ENCODE peak calls at places on chromosomes 1 and 21, in five cellular contexts. W is SK-N-SH; C is retina; B is stimulated activated CD4-positive, alpha-beta T cell treated with anti-CD3 and anti-CD28 coated beads, Interleukin-2, amount 100 ng/mL, for 48 hours; X is stimulated activated CD8-positive, alpha-beta memory T cell treated with anti-CD3 and anti-CD28 coated beads, Interleukin-4, amount 100 ng/mL, for 1 hour. K is an unnamed sample.

GRCh38 chr1:94947453-94947852 is 20.5 kb upstream of the CNN3 start:
- DNase-seq in W (no peak), C (no peak), B (no peak), X (no peak), K (peak; percentile 78)

GRCh38 chr1:201667479-201667878 is 128.6 kb downstream of the NAV1 start:
- DNase-seq in W (no peak), C (no peak), B (no peak), X (no peak), K (no peak)

GRCh38 chr1:202193614-202194327 is at the start of gene LGR6:
- DNase-seq in W (peak; percentile 80), C (no peak), B (no peak), X (no peak), K (no peak)

GRCh38 chr1:17120962-17121837 is 1.9 kb upstream of the PADI2 start:
- DNase-seq in W (no peak), C (no peak), B (no peak), X (no peak), K (peak; percentile 25)

GRCh38 chr1:108512239-108513071 is 47.4 kb upstream of the EEIG2 start:
- DNase-seq in W (peak; percentile 41), C (peak; percentile 20), B (no peak), X (no peak), K (peak; percentile 50)

GRCh38 chr1:166155108-166155507 is 11.7 kb downstream of the FAM78B start:
- DNase-seq in W (no peak), C (no peak), B (no peak), X (no peak), K (no peak)

GRCh38 chr1:109623601-109624161 is 4.0 kb downstream of the AMPD2 start:
- DNase-seq in W (peak; percentile 73), C (no peak), B (no peak), X (no peak), K (no peak)

GRCh38 chr1:88549536-88549935 is 134.5 kb upstream of the PKN2 start:
- DNase-seq in W (no peak), C (no peak), B (no peak), X (no peak), K (peak; percentile 9)

GRCh38 chr21:14773777-14774345 is 227.7 kb upstream of the SAMSN1 start:
- DNase-seq in W (peak; percentile 1), C (no peak), B (peak; percentile 58), X (peak; percentile 19), K (peak; percentile 6)

GRCh38 chr21:40383951-40384350 is 463.0 kb downstream of the DSCAM start:
- DNase-seq in W (peak; percentile 15), C (no peak), B (no peak), X (no peak), K (no peak)

GRCh38 chr1:8061673-8062386 is 35.7 kb upstream of the ERRFI1 start:
- DNase-seq in W (no peak), C (no peak), B (no peak), X (no peak), K (peak; percentile 71)

GRCh38 chr1:6205849-6206845 is at the start of gene RNF207:
- DNase-seq in W (no peak), C (peak; percentile 80), B (peak; percentile 63), X (no peak), K (peak; percentile 53)

GRCh38 chr1:211183924-211184323 is 50.0 kb upstream of the KCNH1 start:
- DNase-seq in W (no peak), C (no peak), B (no peak), X (no peak), K (peak; percentile 33)

GRCh38 chr1:80218112-80218511 is 1211.6 kb upstream of the ADGRL4 start:
- DNase-seq in W (peak; percentile 27), C (peak; percentile 9), B (no peak), X (no peak), K (peak; percentile 70)

GRCh38 chr1:54240741-54241335 is 40.9 kb downstream of the MRPL37 start:
- DNase-seq in W (no peak), C (no peak), B (no peak), X (no peak), K (no peak)

GRCh38 chr1:185681034-185681633 is 53.1 kb upstream of the HMCN1 start:
- DNase-seq in W (peak; percentile 17), C (peak; percentile 30), B (no peak), X (no peak), K (peak; percentile 53)

GRCh38 chr1:55057956-55058298 is 18.6 kb downstream of the PCSK9 start:
- DNase-seq in W (no peak), C (no peak), B (no peak), X (no peak), K (no peak)